ENCODE peak calls at places on chromosomes 3 and 15, in five cellular contexts. P, Y, N, G and S are unnamed samples.

GRCh38 chr3:42085641-42086376 is 5.3 kb upstream of the TRAK1 start:
- DNase-seq in P (no peak), Y (no peak), N (no peak), G (no peak), S (no peak)

GRCh38 chr15:39115379-39116057 is 465.4 kb upstream of the THBS1 start:
- DNase-seq in P (no peak), Y (no peak), N (no peak), G (no peak), S (no peak)

GRCh38 chr3:73580343-73580742 is 44.4 kb downstream of the PDZRN3 start:
- DNase-seq in P (no peak), Y (peak), N (peak), G (peak), S (peak)

GRCh38 chr3:14926592-14926991 is 20.8 kb upstream of the NR2C2 start:
- DNase-seq in P (no peak), Y (no peak), N (no peak), G (no peak), S (no peak)

GRCh38 chr3:172132159-172132586 is 92.8 kb downstream of the FNDC3B start:
- DNase-seq in P (peak), Y (no peak), N (no peak), G (no peak), S (no peak)

GRCh38 chr3:45182915-45183881 is 37.0 kb upstream of the CDCP1 start:
- DNase-seq in P (no peak), Y (peak), N (no peak), G (peak), S (no peak)

GRCh38 chr15:56760186-56760585 is 26.9 kb upstream of the ZNF280D start:
- DNase-seq in P (no peak), Y (peak), N (peak), G (no peak), S (no peak)

GRCh38 chr15:92808611-92809063 is 91.5 kb upstream of the CHD2 start:
- DNase-seq in P (no peak), Y (peak), N (no peak), G (no peak), S (no peak)

GRCh38 chr15:33111051-33111451 is 83.5 kb downstream of the FMN1 start:
- DNase-seq in P (no peak), Y (peak), N (no peak), G (no peak), S (no peak)

GRCh38 chr3:169764164-169764452 is 752 bp downstream of the TERC start:
- DNase-seq in P (no peak), Y (peak), N (no peak), G (no peak), S (no peak)

GRCh38 chr3:61809879-61810278 is 248.5 kb downstream of the PTPRG start:
- DNase-seq in P (no peak), Y (peak), N (no peak), G (no peak), S (no peak)

GRCh38 chr15:52440414-52440813 is 88.3 kb downstream of the MYO5A start:
- DNase-seq in P (no peak), Y (no peak), N (no peak), G (no peak), S (no peak)

GRCh38 chr15:32867313-32867626 is 149.5 kb downstream of the GREM1 start:
- DNase-seq in P (no peak), Y (peak), N (no peak), G (peak), S (peak)

GRCh38 chr3:144362126-144362525 is 390.5 kb downstream of the DIPK2A start:
- DNase-seq in P (no peak), Y (no peak), N (peak), G (no peak), S (no peak)

GRCh38 chr3:134367412-134367811 is 6.8 kb downstream of the AMOTL2 start:
- DNase-seq in P (no peak), Y (no peak), N (no peak), G (no peak), S (no peak)

GRCh38 chr3:16538505-16538904 is 25.0 kb upstream of the RFTN1 start:
- DNase-seq in P (no peak), Y (no peak), N (no peak), G (no peak), S (no peak)

GRCh38 chr3:158455406-158455805 is 115.6 kb upstream of the MLF1 start:
- DNase-seq in P (no peak), Y (no peak), N (no peak), G (no peak), S (no peak)

GRCh38 chr3:142972092-142972753 is 8.7 kb upstream of the PAQR9 start:
- DNase-seq in P (no peak), Y (no peak), N (no peak), G (no peak), S (no peak)

GRCh38 chr3:187610926-187611545 is 59.2 kb downstream of the SST start:
- DNase-seq in P (no peak), Y (no peak), N (no peak), G (no peak), S (no peak)

GRCh38 chr3:197522183-197522715 is 33.5 kb downstream of the BDH1 start:
- DNase-seq in P (no peak), Y (no peak), N (no peak), G (no peak), S (no peak)

GRCh38 chr15:66673410-66674322 is 28.4 kb upstream of the SMAD6 start:
- DNase-seq in P (peak), Y (peak), N (no peak), G (no peak), S (no peak)

GRCh38 chr3:43203022-43203421 is 83.3 kb upstream of the SNRK start:
- DNase-seq in P (no peak), Y (no peak), N (no peak), G (no peak), S (no peak)

GRCh38 chr3:39593341-39593740 is 125.9 kb downstream of the MOBP start:
- DNase-seq in P (no peak), Y (no peak), N (no peak), G (no peak), S (no peak)

GRCh38 chr15:62112616-62113593 is 46.1 kb downstream of the C2CD4A start:
- DNase-seq in P (no peak), Y (peak), N (no peak), G (peak), S (peak)

GRCh38 chr15:27867861-27868260 is 231.3 kb downstream of the OCA2 start:
- DNase-seq in P (no peak), Y (no peak), N (no peak), G (no peak), S (no peak)

GRCh38 chr15:41928100-41928499 is 34.2 kb upstream of the SPTBN5 start:
- DNase-seq in P (no peak), Y (no peak), N (no peak), G (no peak), S (no peak)

GRCh38 chr3:195075199-195075940 is 195.6 kb downstream of the XXYLT1 start:
- DNase-seq in P (no peak), Y (no peak), N (peak), G (no peak), S (no peak)

GRCh38 chr15:35305031-35305555 is 220.0 kb upstream of the NANOGP8 start:
- DNase-seq in P (no peak), Y (no peak), N (no peak), G (no peak), S (no peak)

GRCh38 chr3:78887608-78888011 is 880.2 kb downstream of the ROBO1 start:
- DNase-seq in P (no peak), Y (peak), N (no peak), G (no peak), S (no peak)

GRCh38 chr3:50610181-50610971 is 1.2 kb downstream of the CISH start:
- DNase-seq in P (peak), Y (no peak), N (no peak), G (no peak), S (no peak)

GRCh38 chr15:57395292-57395691 is 19.0 kb downstream of the CGNL1 start:
- DNase-seq in P (no peak), Y (peak), N (peak), G (no peak), S (no peak)

GRCh38 chr15:57665187-57665586 is 41.3 kb upstream of the POLR2M start:
- DNase-seq in P (no peak), Y (no peak), N (no peak), G (no peak), S (no peak)

GRCh38 chr3:126961191-126961790 is 21.6 kb upstream of the PLXNA1 start:
- DNase-seq in P (no peak), Y (peak), N (no peak), G (no peak), S (no peak)

GRCh38 chr3:144963810-144964209 is 992.2 kb downstream of the DIPK2A start:
- DNase-seq in P (no peak), Y (no peak), N (no peak), G (no peak), S (no peak)

GRCh38 chr15:63708141-63708772 is 111.1 kb downstream of the FBXL22 start:
- DNase-seq in P (peak), Y (peak), N (no peak), G (no peak), S (no peak)

GRCh38 chr15:26841941-26842340 is 24.9 kb upstream of the GABRA5 start:
- DNase-seq in P (no peak), Y (no peak), N (no peak), G (no peak), S (no peak)